ENCODE peak calls at places on chromosomes 11 and 22, in six cellular contexts. One of them, this sample, is unnamed.

GRCh38 chr11:457071-457760 is 7.1 kb downstream of the PTDSS2 start:
- DNase-seq in epithelial cell of esophagus: no peak
- DNase-seq in SK-N-SH: no peak
- DNase-seq in cardiac fibroblast: no peak
- DNase-seq in tibial nerve: no peak
- DNase-seq in keratinocyte: no peak
- DNase-seq in this sample: peak

GRCh38 chr22:39174498-39175120 is 22.1 kb upstream of the CBX7 start:
- DNase-seq in SK-N-SH: peak
- DNase-seq in epithelial cell of esophagus: peak
- DNase-seq in keratinocyte: peak
- DNase-seq in cardiac fibroblast: peak
- DNase-seq in tibial nerve: peak
- DNase-seq in this sample: peak

GRCh38 chr11:110355011-110355744 is 58.8 kb upstream of the RDX start:
- DNase-seq in keratinocyte: no peak
- DNase-seq in cardiac fibroblast: no peak
- DNase-seq in tibial nerve: no peak
- DNase-seq in epithelial cell of esophagus: no peak
- DNase-seq in SK-N-SH: no peak
- DNase-seq in this sample: no peak

GRCh38 chr11:124762077-124762623 is at the start of gene ESAM:
- DNase-seq in keratinocyte: no peak
- DNase-seq in cardiac fibroblast: no peak
- DNase-seq in epithelial cell of esophagus: no peak
- DNase-seq in tibial nerve: no peak
- DNase-seq in SK-N-SH: peak
- DNase-seq in this sample: no peak

GRCh38 chr22:42933783-42934144 is 76.7 kb upstream of the ARFGAP3 start:
- DNase-seq in keratinocyte: no peak
- DNase-seq in SK-N-SH: no peak
- DNase-seq in cardiac fibroblast: peak
- DNase-seq in tibial nerve: peak
- DNase-seq in epithelial cell of esophagus: peak
- DNase-seq in this sample: peak

GRCh38 chr22:32917577-32918375 is 116.3 kb downstream of the TIMP3 start:
- DNase-seq in cardiac fibroblast: no peak
- DNase-seq in epithelial cell of esophagus: no peak
- DNase-seq in tibial nerve: no peak
- DNase-seq in SK-N-SH: no peak
- DNase-seq in keratinocyte: no peak
- DNase-seq in this sample: no peak

GRCh38 chr11:110158317-110159200 is 65.4 kb downstream of the ZC3H12C start:
- DNase-seq in SK-N-SH: no peak
- DNase-seq in cardiac fibroblast: no peak
- DNase-seq in epithelial cell of esophagus: no peak
- DNase-seq in tibial nerve: no peak
- DNase-seq in keratinocyte: no peak
- DNase-seq in this sample: peak

GRCh38 chr11:119352857-119353260 is 6.4 kb upstream of the MFRP start:
- DNase-seq in tibial nerve: no peak
- DNase-seq in keratinocyte: no peak
- DNase-seq in cardiac fibroblast: peak
- DNase-seq in epithelial cell of esophagus: no peak
- DNase-seq in SK-N-SH: peak
- DNase-seq in this sample: peak

GRCh38 chr11:17012712-17013547 is 1.3 kb downstream of the PLEKHA7 start:
- DNase-seq in epithelial cell of esophagus: peak
- DNase-seq in SK-N-SH: no peak
- DNase-seq in cardiac fibroblast: peak
- DNase-seq in keratinocyte: no peak
- DNase-seq in tibial nerve: peak
- DNase-seq in this sample: peak

GRCh38 chr11:35822815-35823495 is 120.9 kb upstream of the LDLRAD3 start:
- DNase-seq in cardiac fibroblast: peak
- DNase-seq in tibial nerve: no peak
- DNase-seq in SK-N-SH: no peak
- DNase-seq in keratinocyte: no peak
- DNase-seq in epithelial cell of esophagus: no peak
- DNase-seq in this sample: peak

GRCh38 chr11:29210426-29210825 is 806.4 kb downstream of the KCNA4 start:
- DNase-seq in SK-N-SH: no peak
- DNase-seq in cardiac fibroblast: no peak
- DNase-seq in tibial nerve: no peak
- DNase-seq in epithelial cell of esophagus: no peak
- DNase-seq in keratinocyte: no peak
- DNase-seq in this sample: no peak

GRCh38 chr11:43765194-43765593 is 84.7 kb downstream of the HSD17B12 start:
- DNase-seq in SK-N-SH: no peak
- DNase-seq in tibial nerve: no peak
- DNase-seq in cardiac fibroblast: peak
- DNase-seq in keratinocyte: no peak
- DNase-seq in epithelial cell of esophagus: no peak
- DNase-seq in this sample: no peak

GRCh38 chr11:132523929-132524328 is 1008.4 kb downstream of the OPCML start:
- DNase-seq in SK-N-SH: no peak
- DNase-seq in tibial nerve: no peak
- DNase-seq in cardiac fibroblast: no peak
- DNase-seq in epithelial cell of esophagus: peak
- DNase-seq in keratinocyte: no peak
- DNase-seq in this sample: no peak

GRCh38 chr11:12199231-12199948 is 89.0 kb downstream of the MICAL2 start:
- DNase-seq in cardiac fibroblast: no peak
- DNase-seq in tibial nerve: no peak
- DNase-seq in epithelial cell of esophagus: no peak
- DNase-seq in SK-N-SH: no peak
- DNase-seq in keratinocyte: no peak
- DNase-seq in this sample: no peak

GRCh38 chr11:58923300-58923788 is 15.9 kb upstream of the GLYATL1 start:
- DNase-seq in epithelial cell of esophagus: peak
- DNase-seq in SK-N-SH: peak
- DNase-seq in keratinocyte: no peak
- DNase-seq in tibial nerve: no peak
- DNase-seq in cardiac fibroblast: peak
- DNase-seq in this sample: peak

GRCh38 chr22:30312053-30312452 is 14.7 kb downstream of the TBC1D10A start:
- DNase-seq in tibial nerve: no peak
- DNase-seq in cardiac fibroblast: peak
- DNase-seq in SK-N-SH: no peak
- DNase-seq in keratinocyte: peak
- DNase-seq in epithelial cell of esophagus: peak
- DNase-seq in this sample: peak

DNA sequence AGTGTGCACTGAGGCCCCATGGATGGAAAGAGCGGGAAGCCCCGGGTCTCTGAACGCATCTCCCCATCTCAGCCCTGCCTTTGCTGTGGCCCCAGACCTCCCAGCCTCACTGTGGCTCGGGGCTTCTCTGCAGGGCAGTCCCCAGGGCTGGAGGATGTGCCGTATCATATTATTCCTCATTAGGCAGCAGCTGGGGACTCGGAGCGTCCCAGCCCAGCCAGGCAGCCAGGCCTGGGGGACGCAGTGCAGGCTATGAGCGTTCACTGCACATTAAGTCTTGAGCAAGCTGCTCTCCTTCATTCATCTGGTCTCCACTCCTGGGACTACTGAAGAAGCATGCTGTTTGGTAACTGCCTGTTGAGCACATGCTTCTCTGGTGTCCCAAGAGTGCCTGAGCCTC is 226.8 kb upstream of the TBCEL start:
- DNase-seq in tibial nerve: no peak
- DNase-seq in keratinocyte: no peak
- DNase-seq in epithelial cell of esophagus: no peak
- DNase-seq in cardiac fibroblast: no peak
- DNase-seq in SK-N-SH: no peak
- DNase-seq in this sample: no peak
- H3K4me3 ChIP-seq in tibial nerve: no peak
- H3K4me3 ChIP-seq in keratinocyte: no peak
- H3K4me3 ChIP-seq in epithelial cell of esophagus: no peak
- H3K4me3 ChIP-seq in cardiac fibroblast: no peak
- H3K4me3 ChIP-seq in SK-N-SH: no peak
- H3K4me3 ChIP-seq in this sample: no peak

GRCh38 chr22:50246242-50247175 is 1.7 kb upstream of the TUBGCP6 start:
- DNase-seq in epithelial cell of esophagus: peak
- DNase-seq in keratinocyte: no peak
- DNase-seq in SK-N-SH: no peak
- DNase-seq in tibial nerve: no peak
- DNase-seq in cardiac fibroblast: no peak
- DNase-seq in this sample: no peak
- TF ChIP-seq CTCF in epithelial cell of esophagus: peak
- TF ChIP-seq CTCF in keratinocyte: no peak
- TF ChIP-seq CTCF in SK-N-SH: no peak
- TF ChIP-seq CTCF in tibial nerve: no peak
- TF ChIP-seq CTCF in cardiac fibroblast: peak
- TF ChIP-seq CTCF in this sample: no peak

DNA sequence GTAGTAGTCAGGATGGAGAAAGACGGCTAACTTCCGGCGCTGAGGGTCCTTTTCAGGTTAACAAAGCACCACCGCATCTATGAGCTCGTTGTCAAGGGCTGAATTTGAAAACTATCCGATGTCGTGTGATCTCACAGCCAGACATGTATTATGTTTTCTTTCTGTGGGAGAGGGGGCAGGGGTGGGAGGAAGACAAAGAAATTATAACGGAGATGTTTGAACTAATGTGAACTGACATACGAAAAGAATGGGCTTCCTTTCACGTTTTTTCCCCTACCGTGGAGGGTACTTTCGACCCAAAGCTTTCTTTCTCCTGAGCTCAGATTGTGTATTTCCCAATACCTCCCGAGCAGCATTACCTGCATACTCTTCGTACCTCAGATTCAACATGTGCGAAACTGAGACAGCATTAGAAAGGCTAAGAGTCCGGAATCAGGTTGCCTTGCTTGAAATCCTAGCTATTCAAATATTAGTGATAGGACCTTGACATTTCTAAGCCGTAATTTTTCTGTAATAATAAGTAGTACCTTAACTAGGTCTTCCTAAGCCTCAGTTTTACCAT is 696 bp upstream of the PAK1 start:
- DNase-seq in epithelial cell of esophagus: peak
- DNase-seq in SK-N-SH: no peak
- DNase-seq in tibial nerve: no peak
- DNase-seq in keratinocyte: no peak
- DNase-seq in cardiac fibroblast: no peak
- DNase-seq in this sample: no peak
- H3K4me3 ChIP-seq in epithelial cell of esophagus: peak
- H3K4me3 ChIP-seq in SK-N-SH: peak
- H3K4me3 ChIP-seq in tibial nerve: peak
- H3K4me3 ChIP-seq in keratinocyte: peak
- H3K4me3 ChIP-seq in cardiac fibroblast: peak
- H3K4me3 ChIP-seq in this sample: peak

GRCh38 chr11:76232026-76232665 is 25.8 kb upstream of the WNT11 start:
- DNase-seq in keratinocyte: no peak
- DNase-seq in tibial nerve: no peak
- DNase-seq in SK-N-SH: no peak
- DNase-seq in epithelial cell of esophagus: no peak
- DNase-seq in cardiac fibroblast: no peak
- DNase-seq in this sample: no peak

GRCh38 chr11:76233196-76233921 is 27.1 kb upstream of the WNT11 start:
- DNase-seq in tibial nerve: no peak
- DNase-seq in epithelial cell of esophagus: no peak
- DNase-seq in cardiac fibroblast: no peak
- DNase-seq in SK-N-SH: no peak
- DNase-seq in keratinocyte: no peak
- DNase-seq in this sample: no peak

GRCh38 chr11:76235233-76236091 is 29.2 kb upstream of the WNT11 start:
- DNase-seq in epithelial cell of esophagus: peak
- DNase-seq in cardiac fibroblast: peak
- DNase-seq in keratinocyte: peak
- DNase-seq in SK-N-SH: peak
- DNase-seq in tibial nerve: peak
- DNase-seq in this sample: peak

GRCh38 chr11:76234704-76235232 is 28.5 kb upstream of the WNT11 start:
- DNase-seq in epithelial cell of esophagus: no peak
- DNase-seq in keratinocyte: peak
- DNase-seq in tibial nerve: peak
- DNase-seq in SK-N-SH: no peak
- DNase-seq in cardiac fibroblast: no peak
- DNase-seq in this sample: no peak

GRCh38 chr11:76233936-76234703 is 27.8 kb upstream of the WNT11 start:
- DNase-seq in tibial nerve: peak
- DNase-seq in cardiac fibroblast: peak
- DNase-seq in epithelial cell of esophagus: peak
- DNase-seq in keratinocyte: no peak
- DNase-seq in SK-N-SH: peak
- DNase-seq in this sample: peak
- TF ChIP-seq CTCF in tibial nerve: no peak
- TF ChIP-seq CTCF in cardiac fibroblast: peak
- TF ChIP-seq CTCF in epithelial cell of esophagus: no peak
- TF ChIP-seq CTCF in keratinocyte: no peak
- TF ChIP-seq CTCF in SK-N-SH: no peak
- TF ChIP-seq CTCF in this sample: peak

GRCh38 chr11:108912587-108912986 is 247.7 kb downstream of the DDX10 start:
- DNase-seq in SK-N-SH: no peak
- DNase-seq in keratinocyte: no peak
- DNase-seq in cardiac fibroblast: peak
- DNase-seq in tibial nerve: no peak
- DNase-seq in epithelial cell of esophagus: peak
- DNase-seq in this sample: peak
- H3K4me3 ChIP-seq in SK-N-SH: no peak
- H3K4me3 ChIP-seq in keratinocyte: no peak
- H3K4me3 ChIP-seq in cardiac fibroblast: no peak
- H3K4me3 ChIP-seq in tibial nerve: no peak
- H3K4me3 ChIP-seq in epithelial cell of esophagus: no peak
- H3K4me3 ChIP-seq in this sample: no peak

DNA sequence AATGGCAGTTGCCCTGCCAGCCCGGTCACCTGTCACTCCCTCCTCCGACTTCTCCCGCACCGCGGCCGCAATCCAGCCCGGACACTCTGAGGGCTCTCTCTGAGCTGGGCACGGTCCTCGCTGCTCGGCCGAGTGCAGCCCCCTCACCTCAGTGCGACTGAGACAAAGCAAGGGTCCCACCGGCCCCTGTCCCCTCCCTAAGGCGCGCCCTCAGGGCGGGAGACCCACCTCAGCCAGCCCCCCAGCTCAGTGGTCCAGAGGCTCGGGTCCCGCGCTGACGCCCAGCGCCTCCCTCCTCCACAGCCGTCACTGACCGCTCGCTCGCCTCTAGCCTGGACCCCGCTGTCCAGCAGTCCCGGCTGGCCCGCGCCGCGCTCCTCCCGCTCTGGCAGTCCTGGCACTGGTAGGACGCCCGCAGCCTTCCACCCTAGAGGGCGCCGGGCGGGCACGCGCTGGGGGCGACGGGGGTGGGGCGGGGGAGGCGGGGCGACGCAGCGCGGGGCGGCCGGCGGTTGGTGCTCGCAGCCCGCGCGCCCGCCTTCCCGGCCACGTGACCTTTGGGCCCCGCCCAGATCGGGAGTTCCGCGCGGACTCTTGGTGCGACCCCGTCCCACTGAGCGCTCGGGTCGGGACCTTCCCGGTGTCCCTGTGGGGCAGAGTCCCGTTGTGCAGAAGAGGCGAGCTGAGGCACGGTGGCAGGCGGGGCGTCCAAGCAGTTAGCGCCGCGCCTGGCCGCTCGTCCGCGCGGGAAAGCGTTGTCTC is 7.9 kb upstream of the L3MBTL2 start:
- DNase-seq in SK-N-SH: peak
- DNase-seq in keratinocyte: no peak
- DNase-seq in tibial nerve: peak
- DNase-seq in cardiac fibroblast: peak
- DNase-seq in epithelial cell of esophagus: peak
- DNase-seq in this sample: peak
- TF ChIP-seq CTCF in SK-N-SH: no peak
- TF ChIP-seq CTCF in keratinocyte: peak
- TF ChIP-seq CTCF in tibial nerve: peak
- TF ChIP-seq CTCF in cardiac fibroblast: peak
- TF ChIP-seq CTCF in epithelial cell of esophagus: peak
- TF ChIP-seq CTCF in this sample: peak